ENCODE peak calls at places on chromosomes 13 and 19, in six cellular contexts. H is OCI-LY7; Y is fibroblast of lung; C is brain microvascular endothelial cell; L is BJ; B is CD8-positive, alpha-beta memory T cell. X is an unnamed sample.

GRCh38 chr19:50465986-50466771 is 10.1 kb upstream of the EMC10 start:
- DNase-seq in H (no peak), Y (peak), C (no peak), L (no peak), B (no peak), X (no peak)

GRCh38 chr13:40087021-40088002 is 431.9 kb downstream of the COG6 start:
- DNase-seq in H (no peak), Y (no peak), C (no peak), L (no peak), B (no peak), X (no peak)

GRCh38 chr19:19444694-19445155 is 39.2 kb downstream of the GATAD2A start:
- DNase-seq in H (peak), Y (peak), C (no peak), L (no peak), B (no peak), X (no peak)

GRCh38 chr13:41751734-41752445 is 209.0 kb downstream of the VWA8 start:
- DNase-seq in H (no peak), Y (no peak), C (no peak), L (no peak), B (no peak), X (no peak)

GRCh38 chr19:43784251-43784980 is 3.6 kb upstream of the KCNN4 start:
- DNase-seq in H (peak), Y (peak), C (peak), L (no peak), B (peak), X (no peak)

GRCh38 chr19:18675779-18676178 is 7.7 kb upstream of the CRTC1 start:
- DNase-seq in H (peak), Y (no peak), C (no peak), L (no peak), B (no peak), X (no peak)

GRCh38 chr19:50058425-50058824 is 32.6 kb downstream of the ZNF473 start:
- DNase-seq in H (no peak), Y (no peak), C (no peak), L (no peak), B (no peak), X (no peak)

GRCh38 chr19:48645652-48646191 is at the start of gene CA11:
- DNase-seq in H (no peak), Y (no peak), C (no peak), L (no peak), B (no peak), X (no peak)

GRCh38 chr19:17001603-17002183 is 24.9 kb downstream of the CPAMD8 start:
- DNase-seq in H (no peak), Y (no peak), C (no peak), L (no peak), B (peak), X (no peak)

GRCh38 chr19:17394891-17395415 is 957 bp upstream of the CCDC194 start:
- DNase-seq in H (peak), Y (peak), C (no peak), L (no peak), B (no peak), X (no peak)

GRCh38 chr13:114258589-114258988 is 22.8 kb upstream of the UPF3A start:
- DNase-seq in H (no peak), Y (no peak), C (no peak), L (no peak), B (no peak), X (no peak)

GRCh38 chr19:55069137-55069858 is 6.3 kb upstream of the RDH13 start:
- DNase-seq in H (no peak), Y (peak), C (no peak), L (no peak), B (no peak), X (no peak)

GRCh38 chr13:26628706-26629105 is 71.2 kb downstream of the WASF3 start:
- DNase-seq in H (peak), Y (peak), C (peak), L (no peak), B (no peak), X (no peak)

GRCh38 chr13:91817250-91817649 is 418.8 kb downstream of the GPC5 start:
- DNase-seq in H (no peak), Y (peak), C (peak), L (no peak), B (no peak), X (no peak)

GRCh38 chr19:5145521-5146511 is 176.9 kb downstream of the KDM4B start:
- DNase-seq in H (no peak), Y (no peak), C (no peak), L (no peak), B (no peak), X (no peak)

GRCh38 chr13:23428183-23428528 is 5.3 kb downstream of the SACS start:
- DNase-seq in H (no peak), Y (peak), C (peak), L (no peak), B (no peak), X (no peak)

GRCh38 chr19:55304980-55305379 is 20.2 kb downstream of the TMEM150B start:
- DNase-seq in H (no peak), Y (no peak), C (no peak), L (no peak), B (no peak), X (no peak)

GRCh38 chr13:47114030-47114429 is 217.2 kb upstream of the HTR2A start:
- DNase-seq in H (no peak), Y (peak), C (peak), L (peak), B (no peak), X (no peak)

GRCh38 chr13:80841346-80841882 is 500.5 kb upstream of the SPRY2 start:
- DNase-seq in H (no peak), Y (no peak), C (no peak), L (no peak), B (no peak), X (no peak)

GRCh38 chr13:72920097-72920496 is 138.2 kb downstream of the PIBF1 start:
- DNase-seq in H (no peak), Y (peak), C (no peak), L (no peak), B (no peak), X (no peak)

GRCh38 chr13:43572601-43573360 is 214.0 kb downstream of the ENOX1 start:
- DNase-seq in H (no peak), Y (peak), C (peak), L (peak), B (no peak), X (no peak)

GRCh38 chr13:106507560-106508274 is 27.7 kb downstream of the EFNB2 start:
- DNase-seq in H (no peak), Y (peak), C (peak), L (peak), B (no peak), X (no peak)

GRCh38 chr19:13784731-13785452 is 10.4 kb upstream of the ZSWIM4 start:
- DNase-seq in H (peak), Y (peak), C (peak), L (no peak), B (peak), X (peak)

GRCh38 chr13:25375727-25376358 is 4.1 kb downstream of the ATP8A2 start:
- DNase-seq in H (peak), Y (peak), C (peak), L (no peak), B (no peak), X (peak)

GRCh38 chr13:51797664-51798488 is 6.1 kb downstream of the DHRS12 start:
- DNase-seq in H (peak), Y (peak), C (peak), L (no peak), B (peak), X (no peak)

GRCh38 chr19:43439183-43440063 is 24.7 kb downstream of the TEX101 start:
- DNase-seq in H (peak), Y (peak), C (no peak), L (peak), B (peak), X (no peak)

GRCh38 chr19:30684613-30685012 is 312.4 kb downstream of the ZNF536 start:
- DNase-seq in H (no peak), Y (no peak), C (no peak), L (no peak), B (no peak), X (no peak)

GRCh38 chr13:100443998-100444328 is 144.6 kb downstream of the GGACT start:
- DNase-seq in H (no peak), Y (peak), C (no peak), L (no peak), B (no peak), X (no peak)

GRCh38 chr13:47480121-47480520 is 521.0 kb downstream of the SUCLA2 start:
- DNase-seq in H (no peak), Y (peak), C (peak), L (peak), B (no peak), X (no peak)

GRCh38 chr13:102729560-102730275 is 34.9 kb upstream of the METTL21C start:
- DNase-seq in H (no peak), Y (peak), C (peak), L (no peak), B (no peak), X (no peak)

GRCh38 chr13:114118763-114119123 is 13.7 kb downstream of the RASA3 start:
- DNase-seq in H (no peak), Y (peak), C (peak), L (no peak), B (no peak), X (no peak)

GRCh38 chr13:99587893-99588606 is 86.8 kb downstream of the TM9SF2 start:
- DNase-seq in H (no peak), Y (no peak), C (no peak), L (no peak), B (no peak), X (peak)

DNA sequence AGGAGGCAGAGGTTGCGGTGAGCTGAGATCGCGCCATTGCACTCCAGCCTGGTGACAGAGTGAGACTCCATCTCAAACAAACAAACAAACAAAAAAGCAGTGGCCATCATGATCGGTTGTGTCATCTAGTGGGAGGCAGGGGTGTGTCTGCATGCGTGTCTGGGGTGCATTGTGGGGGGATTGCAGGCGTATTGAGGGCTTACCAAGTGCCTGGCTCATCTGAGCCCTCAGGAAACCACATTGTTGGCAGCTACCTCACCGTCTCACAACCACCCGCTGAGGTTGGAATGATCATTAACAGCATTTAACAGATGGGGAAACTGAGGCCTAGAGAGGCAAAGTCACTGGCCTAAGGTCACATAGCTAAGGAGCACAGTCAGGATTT is 30.5 kb downstream of the NFIC start:
- DNase-seq in H (no peak), Y (no peak), C (no peak), L (no peak), B (no peak), X (no peak)
- H3K4me3 ChIP-seq in H (no peak), Y (no peak), C (no peak), L (no peak), B (no peak), X (no peak)

GRCh38 chr19:9702186-9702585 is 27.3 kb upstream of the ZNF562 start:
- DNase-seq in H (no peak), Y (no peak), C (no peak), L (no peak), B (no peak), X (no peak)

GRCh38 chr19:9705836-9706235 is 30.9 kb upstream of the ZNF562 start:
- DNase-seq in H (no peak), Y (no peak), C (no peak), L (no peak), B (no peak), X (no peak)

DNA sequence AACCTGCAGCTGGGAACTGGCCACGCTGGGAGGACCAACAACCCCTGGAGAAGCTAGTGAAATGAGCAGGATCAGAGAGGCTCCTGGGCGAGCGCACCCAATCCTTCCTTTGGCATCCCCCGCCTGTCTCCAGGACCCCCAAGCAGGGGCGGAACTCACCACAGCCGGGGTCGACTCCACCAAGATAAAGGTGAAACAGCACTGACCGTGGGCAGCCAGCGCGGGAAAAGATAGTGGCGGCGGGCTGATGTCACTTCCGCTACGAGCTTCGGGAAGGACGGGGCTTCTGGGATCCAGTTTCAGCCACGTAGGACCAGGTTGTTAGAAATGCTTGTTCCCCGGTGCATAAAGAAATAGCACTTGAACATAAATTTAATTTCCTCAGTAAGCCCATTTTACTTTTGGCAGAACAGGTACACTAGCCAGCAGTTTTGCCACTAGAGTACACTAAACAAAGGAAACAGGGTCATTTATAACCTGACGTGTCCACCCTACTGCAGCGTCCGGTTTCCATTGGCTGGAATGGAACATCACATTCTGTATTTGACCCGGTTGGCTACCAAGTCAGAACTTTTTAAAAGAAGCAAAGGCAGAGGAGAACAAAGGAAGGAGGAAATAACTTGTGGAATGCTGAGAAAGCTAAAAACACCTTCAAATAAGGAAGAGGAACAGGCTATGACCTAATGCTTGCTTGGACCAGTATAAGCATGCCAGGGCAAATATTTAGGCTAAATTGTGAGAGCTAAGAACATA is 25.5 kb upstream of the ZNF562 start:
- DNase-seq in H (no peak), Y (no peak), C (no peak), L (no peak), B (no peak), X (no peak)
- H3K4me3 ChIP-seq in H (no peak), Y (no peak), C (no peak), L (no peak), B (no peak), X (no peak)

DNA sequence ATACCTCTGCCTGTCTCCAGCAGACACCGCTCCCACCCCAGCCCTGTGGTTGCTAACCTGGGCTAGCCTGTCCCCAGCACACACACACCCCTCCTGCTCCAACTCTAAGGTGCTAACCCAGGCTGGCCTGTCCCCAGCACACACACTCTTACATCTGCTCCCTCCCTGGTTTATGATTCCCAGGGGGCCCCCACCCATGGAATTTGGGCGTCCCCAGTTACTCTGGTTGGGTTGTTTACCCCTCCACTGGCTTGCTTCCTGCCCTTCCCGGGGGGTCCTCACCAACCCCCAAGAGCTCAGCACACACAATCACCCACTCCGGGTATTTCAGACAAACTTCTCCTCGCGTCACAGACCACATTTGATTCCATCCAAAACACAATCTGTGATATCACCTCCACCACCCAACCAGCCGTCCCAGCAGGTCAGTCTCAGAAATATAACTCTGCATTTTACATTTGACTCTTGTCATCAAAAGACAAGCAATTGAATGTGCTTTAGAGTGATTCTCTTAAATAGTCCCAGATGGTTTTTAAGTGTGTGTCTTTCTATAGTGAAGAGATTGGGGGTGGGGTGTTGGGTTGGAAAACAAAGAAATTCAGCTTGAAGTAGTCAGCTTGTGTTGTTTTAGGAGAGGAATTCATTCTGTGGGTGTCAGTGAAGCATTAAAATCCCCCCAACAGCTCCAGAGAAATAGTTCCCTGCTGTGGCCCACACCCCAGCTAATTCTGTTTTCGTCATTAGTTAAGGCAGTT is 20.1 kb downstream of the COL4A2 start:
- DNase-seq in H (no peak), Y (peak), C (peak), L (no peak), B (no peak), X (no peak)
- H3K4me3 ChIP-seq in H (no peak), Y (no peak), C (no peak), L (no peak), B (no peak), X (no peak)

GRCh38 chr19:3656073-3656746 is 29.6 kb upstream of the CACTIN start:
- DNase-seq in H (no peak), Y (peak), C (no peak), L (no peak), B (no peak), X (no peak)
- H3K4me3 ChIP-seq in H (no peak), Y (no peak), C (no peak), L (no peak), B (no peak), X (no peak)

GRCh38 chr19:51594774-51595109 is 23.7 kb downstream of the ZNF175 start:
- DNase-seq in H (no peak), Y (no peak), C (no peak), L (no peak), B (no peak), X (no peak)

GRCh38 chr19:51593138-51593890 is 22.2 kb downstream of the ZNF175 start:
- DNase-seq in H (no peak), Y (no peak), C (no peak), L (no peak), B (no peak), X (no peak)

GRCh38 chr19:51593969-51594773 is 23.1 kb downstream of the ZNF175 start:
- DNase-seq in H (peak), Y (peak), C (peak), L (peak), B (peak), X (peak)

GRCh38 chr19:51595776-51596175 is 24.7 kb downstream of the ZNF175 start:
- DNase-seq in H (no peak), Y (no peak), C (no peak), L (no peak), B (no peak), X (no peak)

DNA sequence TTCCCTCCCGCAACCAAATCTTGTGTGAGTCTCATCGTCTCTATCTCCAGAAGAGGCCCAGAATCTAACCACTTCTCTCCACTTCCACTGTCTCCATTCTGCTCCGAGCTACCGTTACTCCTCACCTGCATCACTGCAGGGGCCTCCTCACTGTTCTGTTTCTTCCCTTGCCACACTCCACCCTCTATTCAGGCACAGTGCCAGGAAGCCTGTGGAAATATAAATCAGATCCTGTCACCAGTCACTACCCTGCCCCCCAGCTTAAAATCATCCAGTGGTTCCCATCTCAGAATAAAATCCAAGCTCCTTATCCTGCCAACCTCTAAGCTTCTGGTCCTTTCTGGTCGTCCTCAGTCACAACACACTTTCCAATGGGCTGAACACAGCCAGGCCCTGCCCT is 24.1 kb downstream of the ZNF175 start:
- DNase-seq in H (no peak), Y (no peak), C (no peak), L (no peak), B (no peak), X (no peak)
- H3K4me3 ChIP-seq in H (peak), Y (peak), C (no peak), L (no peak), B (no peak), X (no peak)

GRCh38 chr13:50127726-50128291 is 112.6 kb downstream of the KCNRG start:
- DNase-seq in H (no peak), Y (no peak), C (no peak), L (no peak), B (no peak), X (no peak)
- H3K4me3 ChIP-seq in H (peak), Y (peak), C (peak), L (peak), B (peak), X (peak)